ENCODE peak calls at places on chromosomes 4 and X, in ten cellular contexts. H is cardiac muscle cell; U is fibroblast of lung; F is CD8-positive, alpha-beta T cell; N is AG09309; C is coronary artery; G is Calu3; J is B cell; L is heart right ventricle; T is CD4-positive, alpha-beta T cell. E is an unnamed sample.

GRCh38 chr4:17605236-17605635 is 9.2 kb upstream of the MED28 start:
- DNase-seq in H (no peak), U (no peak), L (no peak), C (no peak), T (no peak), N (no peak), G (no peak), F (no peak), J (no peak), E (no peak)

GRCh38 chr4:94711635-94712034 is 46.1 kb upstream of the BMPR1B start:
- DNase-seq in F (no peak), N (no peak), J (no peak), G (no peak), T (no peak), C (no peak), H (no peak), U (peak), L (no peak), E (no peak)

GRCh38 chr4:144695721-144696120 is 49.8 kb downstream of the HHIP start:
- DNase-seq in G (no peak), U (no peak), T (no peak), F (no peak), H (no peak), C (no peak), N (no peak), L (no peak), J (no peak), E (no peak)

GRCh38 chr4:63212075-63212474 is 1197.2 kb downstream of the TECRL start:
- DNase-seq in G (no peak), T (no peak), N (no peak), C (no peak), H (no peak), U (peak), F (no peak), L (no peak), J (no peak), E (no peak)

GRCh38 chr4:990746-991367 is 2.3 kb downstream of the SLC26A1 start:
- DNase-seq in G (no peak), N (no peak), F (no peak), T (no peak), H (no peak), J (no peak), L (no peak), U (no peak), C (no peak), E (no peak)

GRCh38 chr4:152000518-152000917 is 239.7 kb upstream of the GATB start:
- DNase-seq in C (no peak), F (no peak), H (no peak), L (no peak), G (no peak), U (no peak), J (no peak), T (no peak), N (no peak), E (no peak)

GRCh38 chr4:95742872-95743271 is 97.0 kb upstream of the PDHA2 start:
- DNase-seq in U (peak), J (no peak), T (no peak), L (no peak), H (no peak), G (no peak), C (no peak), F (no peak), N (no peak), E (no peak)

GRCh38 chrX:49868739-49869138 is 10.5 kb upstream of the USP27X start:
- DNase-seq in N (no peak), J (no peak), L (no peak), U (no peak), H (no peak), C (no peak), G (no peak), T (no peak), F (no peak), E (no peak)

GRCh38 chr4:15784959-15785634 is 7.0 kb downstream of the CD38 start:
- DNase-seq in N (no peak), U (no peak), T (no peak), H (no peak), G (no peak), C (no peak), J (peak), F (no peak), L (no peak), E (peak)

GRCh38 chr4:164438321-164438720 is 315.6 kb upstream of the SMIM31 start:
- DNase-seq in N (no peak), C (no peak), F (no peak), L (no peak), J (no peak), H (no peak), G (no peak), T (no peak), U (peak), E (no peak)

GRCh38 chr4:185915271-185915670 is 103.3 kb upstream of the SORBS2 start:
- DNase-seq in U (no peak), J (no peak), H (no peak), L (no peak), G (no peak), F (no peak), T (no peak), N (no peak), C (no peak), E (no peak)

GRCh38 chr4:1862055-1862911 is 6.3 kb upstream of the LETM1 start:
- DNase-seq in U (no peak), C (no peak), T (no peak), L (no peak), J (no peak), N (no peak), H (no peak), F (peak), G (no peak), E (no peak)

GRCh38 chr4:83139514-83140156 is 25.1 kb upstream of the PLAC8 start:
- DNase-seq in U (no peak), N (no peak), T (no peak), L (no peak), C (no peak), F (no peak), G (peak), H (no peak), J (no peak), E (no peak)

GRCh38 chr4:74175379-74175778 is 17.5 kb downstream of the MTHFD2L start:
- DNase-seq in N (no peak), H (no peak), J (no peak), U (no peak), F (no peak), G (no peak), T (no peak), L (no peak), C (no peak), E (no peak)

DNA sequence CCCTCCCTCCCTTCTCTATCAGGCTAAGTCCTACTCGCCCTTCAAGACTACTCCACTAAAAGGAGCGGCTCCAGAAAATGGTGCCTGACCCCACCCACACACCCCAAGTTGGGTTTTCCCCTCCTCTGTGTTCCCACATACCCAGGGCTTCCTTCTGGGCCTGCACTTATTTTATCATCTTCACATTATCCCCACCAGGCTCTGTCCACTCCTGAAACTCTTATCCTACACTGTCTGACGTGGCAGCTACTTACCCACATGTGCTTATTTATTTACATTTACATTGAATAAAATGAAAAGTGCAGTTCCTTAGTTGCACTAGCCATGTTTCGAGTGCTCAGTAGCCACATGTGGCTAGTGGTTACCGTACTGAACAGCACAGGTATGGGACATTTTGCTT is 5.1 kb upstream of the KDM5C start:
- DNase-seq in L (no peak), C (no peak), H (no peak), F (no peak), J (no peak), T (no peak), U (no peak), G (no peak), N (no peak), E (no peak)
- TF ChIP-seq CTCF in L (no peak), C (no peak), H (no peak), F (no peak), J (no peak), T (no peak), U (no peak), G (no peak), N (no peak), E (no peak)

GRCh38 chrX:132004728-132005127 is 18.4 kb upstream of the STK26 start:
- DNase-seq in L (no peak), N (no peak), C (no peak), H (no peak), G (no peak), U (no peak), J (no peak), T (no peak), F (no peak), E (no peak)
- TF ChIP-seq CTCF in L (no peak), N (no peak), C (no peak), H (no peak), G (no peak), U (no peak), J (no peak), T (no peak), F (no peak), E (no peak)

GRCh38 chr4:30724217-30724616 is 4.0 kb downstream of the PCDH7 start:
- DNase-seq in J (no peak), L (no peak), N (no peak), T (no peak), U (peak), F (no peak), G (no peak), H (peak), C (no peak), E (no peak)

GRCh38 chr4:30726090-30726668 is 6.0 kb downstream of the PCDH7 start:
- DNase-seq in J (no peak), U (peak), F (no peak), C (no peak), H (no peak), T (no peak), N (no peak), G (no peak), L (no peak), E (no peak)

GRCh38 chr4:30728291-30728690 is 8.1 kb downstream of the PCDH7 start:
- DNase-seq in T (no peak), H (no peak), G (no peak), F (no peak), J (no peak), N (no peak), L (no peak), C (no peak), U (peak), E (no peak)

GRCh38 chr4:30725562-30725961 is 5.4 kb downstream of the PCDH7 start:
- DNase-seq in F (no peak), T (no peak), L (no peak), H (no peak), G (no peak), C (no peak), J (no peak), U (peak), N (no peak), E (no peak)

DNA sequence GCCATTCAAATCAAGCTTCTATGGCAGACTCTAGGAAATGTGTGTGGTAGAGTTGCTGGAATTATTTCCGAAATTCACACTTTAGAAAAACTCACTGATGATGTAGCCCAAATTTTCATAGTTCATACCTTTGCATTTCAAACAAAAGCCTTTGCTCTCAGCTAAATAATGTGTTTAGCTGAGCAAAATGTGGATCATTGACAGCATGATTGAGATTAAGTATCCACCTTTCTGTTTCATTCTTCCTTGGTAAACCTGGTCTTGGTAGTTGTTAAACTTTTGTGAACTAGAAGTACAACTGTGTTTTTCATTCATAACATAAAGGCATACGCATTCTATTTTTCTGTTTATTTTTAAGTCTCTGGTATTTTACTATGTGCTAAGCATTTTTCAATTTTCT is 7.2 kb downstream of the PCDH7 start:
- DNase-seq in J (no peak), T (no peak), H (no peak), C (no peak), N (no peak), L (no peak), G (no peak), F (no peak), U (peak), E (no peak)
- TF ChIP-seq CTCF in J (no peak), T (no peak), H (no peak), C (no peak), N (no peak), L (no peak), G (no peak), F (no peak), U (no peak), E (no peak)

GRCh38 chr4:76736434-76736833 is 161.5 kb downstream of the SOWAHB start:
- DNase-seq in N (no peak), U (peak), L (no peak), F (no peak), G (no peak), H (no peak), C (no peak), J (no peak), T (no peak), E (no peak)

GRCh38 chr4:76737180-76737579 is 160.8 kb downstream of the SOWAHB start:
- DNase-seq in J (no peak), T (no peak), C (no peak), H (no peak), U (peak), F (no peak), N (no peak), L (no peak), G (no peak), E (no peak)

GRCh38 chr4:76729991-76730390 is 168.0 kb downstream of the SOWAHB start:
- DNase-seq in L (no peak), T (no peak), C (no peak), J (no peak), G (no peak), H (no peak), F (no peak), U (peak), N (no peak), E (no peak)

GRCh38 chr4:76732246-76732645 is 165.7 kb downstream of the SOWAHB start:
- DNase-seq in U (no peak), C (no peak), F (no peak), J (no peak), L (no peak), N (no peak), H (no peak), G (no peak), T (no peak), E (no peak)

DNA sequence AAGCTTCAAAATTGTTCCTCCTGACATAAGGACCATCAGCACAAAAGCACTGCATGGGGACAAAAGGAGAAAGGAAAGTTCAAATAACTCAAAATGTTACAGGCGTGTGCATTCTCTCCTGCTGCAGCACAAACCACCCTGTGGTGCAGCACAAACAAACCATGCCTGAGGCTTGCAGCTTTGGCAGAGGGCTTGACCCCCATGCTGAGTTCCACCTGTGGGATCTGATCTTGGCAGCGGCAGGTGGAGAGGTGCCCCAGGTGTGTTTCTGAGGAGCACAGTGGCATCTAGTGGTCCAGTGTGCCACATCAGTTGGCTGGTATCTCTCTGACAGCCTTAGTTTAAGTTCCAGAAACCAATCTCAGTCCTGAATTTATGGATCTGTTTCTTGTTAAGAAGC is 164.6 kb downstream of the SOWAHB start:
- DNase-seq in J (no peak), G (peak), T (no peak), C (no peak), H (no peak), U (no peak), L (no peak), F (no peak), N (no peak), E (no peak)
- TF ChIP-seq CTCF in J (no peak), G (peak), T (no peak), C (no peak), H (no peak), U (peak), L (no peak), F (no peak), N (no peak), E (peak)

GRCh38 chr4:80137631-80138030 is 59.7 kb upstream of the PRDM8 start:
- DNase-seq in H (no peak), C (no peak), L (no peak), J (no peak), G (no peak), N (no peak), F (no peak), U (no peak), T (no peak), E (no peak)
- TF ChIP-seq CTCF in H (no peak), C (no peak), L (no peak), J (no peak), G (no peak), N (no peak), F (no peak), U (no peak), T (no peak), E (no peak)

DNA sequence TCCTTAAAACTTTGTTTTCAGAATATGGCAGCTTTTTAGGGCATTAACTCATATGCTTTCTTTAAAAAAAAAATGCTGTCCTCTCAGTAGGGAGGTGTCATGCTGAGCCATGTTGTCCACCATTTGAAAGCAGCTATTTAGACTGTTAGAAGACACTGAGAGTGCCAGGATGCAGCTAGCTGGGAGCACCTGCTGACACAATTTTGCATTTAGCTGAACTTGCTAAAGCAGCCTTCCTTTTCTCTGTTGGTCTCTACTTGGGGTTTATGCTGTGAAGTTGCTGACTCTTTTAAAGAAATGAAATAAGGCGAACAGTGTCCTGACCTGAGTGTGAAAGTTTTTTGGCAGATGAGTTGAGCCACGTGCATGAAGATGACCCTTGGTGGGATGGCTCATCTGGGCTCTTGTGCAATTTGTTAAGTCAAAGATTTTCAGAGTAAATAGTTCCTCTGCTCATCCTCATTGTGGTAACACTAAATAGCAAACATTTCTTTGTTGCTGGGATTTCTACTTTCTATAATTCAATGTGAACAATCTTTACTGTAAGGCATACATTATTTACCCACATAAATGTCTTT is 64.5 kb downstream of the CDS1 start:
- DNase-seq in U (no peak), C (no peak), T (no peak), J (no peak), G (no peak), F (no peak), H (no peak), L (no peak), N (no peak), E (no peak)
- TF ChIP-seq CTCF in U (no peak), C (no peak), T (no peak), J (no peak), G (no peak), F (no peak), H (no peak), L (no peak), N (no peak), E (no peak)

E was measured in GM13976.